ENCODE peak calls at places on chromosomes 1 and 21, in four cellular contexts. B, C, R and T are unnamed samples.

GRCh38 chr1:215243275-215244054 is 160.9 kb downstream of the KCNK2 start:
- DNase-seq in B (no peak), C (no peak), R (no peak), T (no peak)

GRCh38 chr1:191831572-191831971 is 326.7 kb upstream of the RGS18 start:
- DNase-seq in B (no peak), C (no peak), R (no peak), T (no peak)

GRCh38 chr1:200302893-200303250 is 107.0 kb downstream of the ZNF281 start:
- DNase-seq in B (no peak), C (peak), R (no peak), T (peak)

GRCh38 chr21:45029968-45030636 is 44.3 kb upstream of the ADARB1 start:
- DNase-seq in B (no peak), C (no peak), R (no peak), T (peak)

GRCh38 chr1:93756656-93757055 is 75.0 kb upstream of the BCAR3 start:
- DNase-seq in B (no peak), C (no peak), R (no peak), T (no peak)

GRCh38 chr21:36757246-36757645 is 58.3 kb downstream of the SIM2 start:
- DNase-seq in B (no peak), C (no peak), R (no peak), T (no peak)

GRCh38 chr1:38088366-38088765 is 41.8 kb upstream of the POU3F1 start:
- DNase-seq in B (peak), C (no peak), R (no peak), T (no peak)

GRCh38 chr1:228162286-228163003 is 3.2 kb upstream of the IBA57 start:
- DNase-seq in B (no peak), C (no peak), R (peak), T (no peak)

GRCh38 chr1:21511579-21512522 is 2.6 kb downstream of the ALPL start:
- DNase-seq in B (no peak), C (no peak), R (no peak), T (no peak)

GRCh38 chr1:63936276-63936675 is 162.5 kb downstream of the ROR1 start:
- DNase-seq in B (no peak), C (no peak), R (no peak), T (no peak)

GRCh38 chr1:236808564-236809130 is 13.6 kb downstream of the MTR start:
- DNase-seq in B (peak), C (no peak), R (no peak), T (no peak)

GRCh38 chr1:111448482-111448917 is 556 bp downstream of the WDR77 start:
- DNase-seq in B (no peak), C (peak), R (peak), T (no peak)

GRCh38 chr1:52601519-52601918 is 652 bp upstream of the GPX7 start:
- DNase-seq in B (no peak), C (no peak), R (no peak), T (no peak)

GRCh38 chr1:58722967-58723366 is 23.1 kb upstream of the MYSM1 start:
- DNase-seq in B (no peak), C (no peak), R (no peak), T (no peak)

GRCh38 chr1:246569248-246570238 is 3.3 kb downstream of the CNST start:
- DNase-seq in B (no peak), C (no peak), R (no peak), T (no peak)

GRCh38 chr21:43959231-43960041 is 52.7 kb upstream of the TRAPPC10 start:
- DNase-seq in B (no peak), C (no peak), R (no peak), T (no peak)

GRCh38 chr1:79100385-79100784 is 93.9 kb upstream of the ADGRL4 start:
- DNase-seq in B (no peak), C (no peak), R (no peak), T (no peak)

GRCh38 chr1:58983159-58983558 is 199.3 kb upstream of the JUN start:
- DNase-seq in B (no peak), C (no peak), R (no peak), T (no peak)

GRCh38 chr1:100835866-100836842 is 58.5 kb downstream of the EXTL2 start:
- DNase-seq in B (no peak), C (no peak), R (no peak), T (no peak)

GRCh38 chr1:32538887-32539583 is at the start of gene ZBTB8A:
- DNase-seq in B (peak), C (peak), R (peak), T (peak)

GRCh38 chr21:38920631-38921398 is 115.1 kb downstream of the ETS2 start:
- DNase-seq in B (no peak), C (no peak), R (no peak), T (no peak)

GRCh38 chr21:41316200-41316599 is 401 bp upstream of the FAM3B start:
- DNase-seq in B (no peak), C (no peak), R (no peak), T (no peak)
- TF ChIP-seq ELF4 in B (no peak), C (no peak), R (no peak), T (no peak)

GRCh38 chr1:221089803-221090202 is 210.6 kb downstream of the HLX start:
- DNase-seq in B (no peak), C (no peak), R (no peak), T (no peak)

GRCh38 chr1:221089273-221089672 is 210.0 kb downstream of the HLX start:
- DNase-seq in B (no peak), C (no peak), R (no peak), T (no peak)

GRCh38 chr1:221097479-221098281 is 218.4 kb downstream of the HLX start:
- DNase-seq in B (no peak), C (no peak), R (no peak), T (no peak)

GRCh38 chr1:221098462-221099406 is 219.5 kb downstream of the HLX start:
- DNase-seq in B (no peak), C (no peak), R (no peak), T (no peak)

GRCh38 chr1:221093903-221094865 is 214.9 kb downstream of the HLX start:
- DNase-seq in B (no peak), C (peak), R (no peak), T (no peak)
- TF ChIP-seq ELF4 in B (no peak), C (no peak), R (no peak), T (no peak)

DNA sequence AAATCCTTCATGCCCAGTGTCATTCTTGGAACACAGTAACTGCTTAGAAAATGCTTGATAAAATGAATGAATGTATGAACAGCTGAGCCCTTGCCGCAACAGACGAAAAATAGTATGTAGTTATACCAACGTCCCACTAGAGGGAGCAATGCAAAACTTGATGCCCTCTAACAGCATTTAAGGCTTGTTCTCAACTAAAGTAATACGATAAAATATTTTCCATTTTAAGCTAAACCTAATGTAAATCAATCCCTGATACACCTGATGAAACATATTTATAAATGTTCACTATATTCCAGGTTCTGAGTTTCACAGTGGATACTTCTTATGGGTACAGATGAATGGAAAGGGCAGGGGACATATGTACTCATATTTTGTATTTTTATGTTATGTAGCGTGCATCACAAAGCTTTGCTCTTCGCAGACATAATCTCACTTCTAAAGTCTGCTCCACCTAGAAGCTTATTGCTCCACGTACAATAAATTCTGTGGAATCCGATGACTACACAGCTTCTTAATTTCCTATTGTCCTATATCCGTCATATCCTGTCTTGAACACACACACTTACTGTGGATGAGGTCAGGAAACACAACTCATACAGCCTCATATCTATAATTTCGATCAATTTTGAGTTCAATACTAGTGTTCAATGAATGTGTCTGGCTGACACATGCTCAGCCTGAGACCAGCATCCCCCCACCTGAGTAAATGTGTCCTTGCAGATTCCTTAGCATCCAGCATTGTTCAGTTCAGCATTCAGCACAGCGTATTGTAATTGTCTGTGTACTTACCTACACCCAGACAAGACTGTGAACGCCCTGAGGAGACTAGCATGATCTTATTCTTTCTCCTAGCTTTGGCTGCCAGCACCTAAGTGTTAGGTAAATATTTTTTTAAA is 4.4 kb upstream of the UTP25 start:
- DNase-seq in B (peak), C (peak), R (peak), T (no peak)
- TF ChIP-seq ELF4 in B (no peak), C (no peak), R (no peak), T (no peak)

GRCh38 chr1:178530037-178530402 is 17.1 kb downstream of the TEX35 start:
- DNase-seq in B (peak), C (no peak), R (no peak), T (no peak)

GRCh38 chr1:178530520-178530919 is 17.6 kb downstream of the TEX35 start:
- DNase-seq in B (no peak), C (no peak), R (no peak), T (no peak)

GRCh38 chr1:178528219-178528962 is 15.5 kb downstream of the TEX35 start:
- DNase-seq in B (no peak), C (no peak), R (no peak), T (no peak)

GRCh38 chr1:178528963-178529355 is 16.1 kb downstream of the TEX35 start:
- DNase-seq in B (no peak), C (no peak), R (no peak), T (no peak)

DNA sequence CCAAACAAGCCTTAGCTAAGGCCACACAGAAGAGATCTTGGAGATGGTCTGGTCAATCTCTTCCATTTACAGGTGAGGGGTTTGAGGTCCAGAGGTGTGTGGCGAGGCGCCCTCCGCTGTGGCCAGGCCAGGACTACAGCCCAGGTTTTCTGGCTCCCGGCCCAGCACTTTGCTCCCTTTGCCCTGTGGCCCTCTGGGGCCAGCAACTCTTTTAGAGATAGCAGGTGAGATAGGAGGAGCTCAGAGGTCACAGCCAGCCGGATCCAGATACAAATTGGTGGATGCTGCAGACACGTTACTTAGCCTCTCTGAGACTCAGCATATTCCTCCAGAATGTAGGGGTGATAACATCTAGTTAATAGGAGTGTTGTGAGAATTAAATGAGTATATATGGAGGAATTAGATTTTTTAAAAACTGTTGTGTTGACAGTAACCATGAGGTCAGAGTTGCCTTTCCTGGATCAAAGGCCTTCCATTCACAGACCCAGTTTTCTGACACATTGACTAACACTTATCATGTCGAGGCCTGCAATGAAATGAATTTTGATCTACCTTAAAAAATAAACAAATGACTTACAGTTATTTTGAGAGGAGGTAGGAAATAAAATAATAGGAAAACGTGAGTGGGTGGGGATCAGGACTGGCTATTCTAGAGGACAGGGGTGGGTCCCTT is 16.6 kb downstream of the TEX35 start:
- DNase-seq in B (peak), C (no peak), R (no peak), T (peak)
- TF ChIP-seq ELF4 in B (no peak), C (no peak), R (no peak), T (no peak)

DNA sequence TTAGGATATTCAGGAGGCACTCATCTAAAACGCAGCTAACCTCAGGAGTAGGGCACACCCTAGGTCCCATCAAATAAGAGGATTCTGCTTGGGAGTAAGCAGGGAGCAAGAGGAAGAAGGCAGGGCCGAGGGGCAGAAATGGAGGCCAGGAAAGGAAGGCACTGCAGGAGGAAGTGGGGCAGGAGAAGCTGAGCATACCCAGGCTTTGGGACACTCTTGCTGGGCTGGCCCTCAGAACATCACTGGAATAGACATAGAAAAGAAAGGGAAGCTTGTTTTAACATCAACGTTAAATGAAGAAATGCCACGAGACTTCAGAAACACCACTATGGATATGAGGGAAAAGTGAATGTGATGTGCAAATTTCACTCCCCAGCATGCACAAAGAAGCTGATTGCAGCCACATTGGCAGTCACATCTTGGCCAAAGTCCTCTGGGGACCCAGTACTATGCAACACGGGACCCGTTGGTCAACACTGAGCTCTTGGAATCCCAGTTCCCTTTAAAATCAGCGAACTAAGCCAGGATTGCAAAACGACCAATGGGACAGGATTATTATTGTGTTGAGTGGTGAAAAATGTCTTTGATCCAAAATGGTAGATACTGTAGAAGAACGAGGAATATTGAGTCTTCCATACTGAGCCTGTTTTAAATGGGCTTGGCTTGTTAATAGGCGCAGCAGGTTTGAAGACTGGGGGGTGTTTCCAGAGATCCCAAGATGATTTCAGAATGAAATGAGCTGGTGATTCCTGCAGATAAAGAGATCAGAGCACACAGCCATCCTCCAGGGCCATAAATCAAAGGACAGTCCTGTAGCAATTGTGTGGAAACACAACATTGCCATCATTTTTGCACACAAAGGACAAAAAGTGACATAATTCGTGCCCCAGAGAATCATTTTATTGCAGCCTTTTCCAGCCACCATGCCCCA is 152.4 kb downstream of the TOMM20 start:
- DNase-seq in B (peak), C (no peak), R (no peak), T (no peak)
- TF ChIP-seq ELF4 in B (no peak), C (no peak), R (peak), T (no peak)

DNA sequence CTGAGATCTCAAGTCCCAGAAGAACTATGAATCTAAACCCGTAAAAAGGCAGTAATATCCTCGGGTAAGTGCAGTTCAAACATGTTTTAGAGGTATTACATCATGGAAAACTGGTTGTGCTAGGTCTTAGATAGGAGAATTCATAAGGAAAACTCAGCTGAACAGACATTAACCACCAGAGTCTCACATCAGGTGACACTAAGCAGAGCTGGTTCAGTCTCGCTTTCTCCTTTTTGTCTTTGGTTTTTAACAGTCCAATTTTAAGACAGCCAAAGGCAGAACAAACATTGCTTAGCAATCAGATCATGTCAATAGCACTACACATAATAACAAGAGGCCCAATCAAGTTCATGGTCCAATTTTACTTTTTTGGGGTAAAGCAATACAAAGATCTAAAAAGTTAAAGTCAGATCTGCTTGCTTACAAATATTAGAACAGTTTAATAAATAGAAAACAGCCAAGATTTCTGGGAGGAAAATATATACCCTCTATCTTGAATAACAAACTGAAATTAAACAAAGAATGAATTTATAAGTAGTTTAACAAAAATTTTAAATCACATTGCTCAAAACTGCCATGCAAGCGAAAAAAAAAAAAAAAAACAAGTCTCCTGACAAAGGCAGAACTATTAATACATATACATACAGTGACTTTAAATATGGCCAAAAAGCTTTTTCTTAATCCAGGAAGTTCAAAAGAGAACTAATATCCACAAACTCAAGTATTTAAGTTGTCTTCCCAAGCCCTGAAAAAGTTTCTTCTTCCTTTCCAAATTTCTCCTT is 63.2 kb upstream of the MUTYH start:
- DNase-seq in B (no peak), C (no peak), R (no peak), T (no peak)
- TF ChIP-seq ELF4 in B (no peak), C (no peak), R (no peak), T (no peak)